ENCODE peak calls at places on chromosomes 12 and 14, in eight cellular contexts. One of them, this sample, is unnamed.

GRCh38 chr12:52741378-52742195 is 35.6 kb downstream of the KRT76 start:
- DNase-seq in HCT116: peak; percentile 4
- DNase-seq in HepG2: peak; percentile 24
- DNase-seq in H1: peak; percentile 90
- DNase-seq in endothelial cell of umbilical vein: peak; percentile 39
- DNase-seq in SK-N-SH: no peak
- DNase-seq in GM12878: no peak
- DNase-seq in K562: peak; percentile 37
- DNase-seq in this sample: peak; percentile 18

GRCh38 chr14:33629721-33630287 is 321.1 kb downstream of the EGLN3 start:
- DNase-seq in HCT116: no peak
- DNase-seq in HepG2: no peak
- DNase-seq in H1: no peak
- DNase-seq in endothelial cell of umbilical vein: no peak
- DNase-seq in SK-N-SH: no peak
- DNase-seq in GM12878: no peak
- DNase-seq in K562: no peak
- DNase-seq in this sample: no peak

GRCh38 chr12:109163150-109163549 is 46.8 kb downstream of the ACACB start:
- DNase-seq in HCT116: no peak
- DNase-seq in HepG2: no peak
- DNase-seq in H1: no peak
- DNase-seq in endothelial cell of umbilical vein: no peak
- DNase-seq in SK-N-SH: no peak
- DNase-seq in GM12878: no peak
- DNase-seq in K562: no peak
- DNase-seq in this sample: no peak

GRCh38 chr12:27101290-27101689 is 18.9 kb upstream of the C12orf71 start:
- DNase-seq in HCT116: no peak
- DNase-seq in HepG2: no peak
- DNase-seq in H1: no peak
- DNase-seq in endothelial cell of umbilical vein: peak; percentile 28
- DNase-seq in SK-N-SH: no peak
- DNase-seq in GM12878: no peak
- DNase-seq in K562: no peak
- DNase-seq in this sample: no peak

GRCh38 chr14:72924332-72924731 is 1.9 kb upstream of the DCAF4 start:
- DNase-seq in HCT116: no peak
- DNase-seq in HepG2: peak; percentile 43
- DNase-seq in H1: no peak
- DNase-seq in endothelial cell of umbilical vein: no peak
- DNase-seq in SK-N-SH: peak; percentile 40
- DNase-seq in GM12878: no peak
- DNase-seq in K562: peak; percentile 25
- DNase-seq in this sample: no peak

GRCh38 chr14:88553886-88554457 is 835 bp downstream of the PTPN21 start:
- DNase-seq in HCT116: no peak
- DNase-seq in HepG2: no peak
- DNase-seq in H1: no peak
- DNase-seq in endothelial cell of umbilical vein: peak; percentile 57
- DNase-seq in SK-N-SH: no peak
- DNase-seq in GM12878: no peak
- DNase-seq in K562: no peak
- DNase-seq in this sample: no peak

GRCh38 chr12:93982847-93983315 is 165.5 kb upstream of the PLXNC1 start:
- DNase-seq in HCT116: no peak
- DNase-seq in HepG2: no peak
- DNase-seq in H1: no peak
- DNase-seq in endothelial cell of umbilical vein: no peak
- DNase-seq in SK-N-SH: no peak
- DNase-seq in GM12878: no peak
- DNase-seq in K562: no peak
- DNase-seq in this sample: no peak

GRCh38 chr14:28344381-28344780 is 422.2 kb upstream of the FOXG1 start:
- DNase-seq in HCT116: no peak
- DNase-seq in HepG2: no peak
- DNase-seq in H1: no peak
- DNase-seq in endothelial cell of umbilical vein: peak; percentile 28
- DNase-seq in SK-N-SH: no peak
- DNase-seq in GM12878: no peak
- DNase-seq in K562: no peak
- DNase-seq in this sample: no peak

GRCh38 chr12:2168808-2169207 is 116.0 kb downstream of the CACNA1C start:
- DNase-seq in HCT116: peak; percentile 32
- DNase-seq in HepG2: peak; percentile 81
- DNase-seq in H1: no peak
- DNase-seq in endothelial cell of umbilical vein: no peak
- DNase-seq in SK-N-SH: no peak
- DNase-seq in GM12878: no peak
- DNase-seq in K562: no peak
- DNase-seq in this sample: no peak

GRCh38 chr14:58171090-58171489 is 19.1 kb upstream of the ARMH4 start:
- DNase-seq in HCT116: peak; percentile 83
- DNase-seq in HepG2: peak; percentile 79
- DNase-seq in H1: peak; percentile 85
- DNase-seq in endothelial cell of umbilical vein: peak; percentile 71
- DNase-seq in SK-N-SH: peak; percentile 70
- DNase-seq in GM12878: peak; percentile 42
- DNase-seq in K562: peak; percentile 95
- DNase-seq in this sample: peak; percentile 57

GRCh38 chr12:86837246-86837645 is 581.1 kb upstream of the MGAT4C start:
- DNase-seq in HCT116: no peak
- DNase-seq in HepG2: no peak
- DNase-seq in H1: no peak
- DNase-seq in endothelial cell of umbilical vein: no peak
- DNase-seq in SK-N-SH: no peak
- DNase-seq in GM12878: no peak
- DNase-seq in K562: no peak
- DNase-seq in this sample: no peak

GRCh38 chr14:102046337-102047278 is 40.2 kb downstream of the HSP90AA1 start:
- DNase-seq in HCT116: peak; percentile 82
- DNase-seq in HepG2: peak; percentile 70
- DNase-seq in H1: peak; percentile 81
- DNase-seq in endothelial cell of umbilical vein: peak; percentile 15
- DNase-seq in SK-N-SH: peak; percentile 85
- DNase-seq in GM12878: no peak
- DNase-seq in K562: peak; percentile 74
- DNase-seq in this sample: no peak

GRCh38 chr12:5458229-5459050 is 26.5 kb downstream of the NTF3 start:
- DNase-seq in HCT116: no peak
- DNase-seq in HepG2: no peak
- DNase-seq in H1: no peak
- DNase-seq in endothelial cell of umbilical vein: no peak
- DNase-seq in SK-N-SH: no peak
- DNase-seq in GM12878: no peak
- DNase-seq in K562: no peak
- DNase-seq in this sample: no peak

GRCh38 chr12:20459920-20460319 is 91.6 kb downstream of the PDE3A start:
- DNase-seq in HCT116: no peak
- DNase-seq in HepG2: no peak
- DNase-seq in H1: no peak
- DNase-seq in endothelial cell of umbilical vein: no peak
- DNase-seq in SK-N-SH: no peak
- DNase-seq in GM12878: no peak
- DNase-seq in K562: no peak
- DNase-seq in this sample: no peak

GRCh38 chr12:132719141-132719953 is 8.7 kb downstream of the PGAM5 start:
- DNase-seq in HCT116: no peak
- DNase-seq in HepG2: no peak
- DNase-seq in H1: no peak
- DNase-seq in endothelial cell of umbilical vein: no peak
- DNase-seq in SK-N-SH: no peak
- DNase-seq in GM12878: no peak
- DNase-seq in K562: no peak
- DNase-seq in this sample: no peak

GRCh38 chr12:43111608-43112007 is 440.4 kb downstream of the ADAMTS20 start:
- DNase-seq in HCT116: no peak
- DNase-seq in HepG2: no peak
- DNase-seq in H1: no peak
- DNase-seq in endothelial cell of umbilical vein: no peak
- DNase-seq in SK-N-SH: no peak
- DNase-seq in GM12878: peak; percentile 4
- DNase-seq in K562: no peak
- DNase-seq in this sample: no peak

GRCh38 chr12:43114316-43114715 is 437.7 kb downstream of the ADAMTS20 start:
- DNase-seq in HCT116: no peak
- DNase-seq in HepG2: no peak
- DNase-seq in H1: no peak
- DNase-seq in endothelial cell of umbilical vein: no peak
- DNase-seq in SK-N-SH: no peak
- DNase-seq in GM12878: no peak
- DNase-seq in K562: no peak
- DNase-seq in this sample: no peak

GRCh38 chr12:43113616-43114015 is 438.4 kb downstream of the ADAMTS20 start:
- DNase-seq in HCT116: no peak
- DNase-seq in HepG2: no peak
- DNase-seq in H1: no peak
- DNase-seq in endothelial cell of umbilical vein: no peak
- DNase-seq in SK-N-SH: no peak
- DNase-seq in GM12878: no peak
- DNase-seq in K562: no peak
- DNase-seq in this sample: no peak

GRCh38 chr12:43112101-43112661 is 439.8 kb downstream of the ADAMTS20 start:
- DNase-seq in HCT116: no peak
- DNase-seq in HepG2: no peak
- DNase-seq in H1: no peak
- DNase-seq in endothelial cell of umbilical vein: no peak
- DNase-seq in SK-N-SH: peak; percentile 15
- DNase-seq in GM12878: no peak
- DNase-seq in K562: no peak
- DNase-seq in this sample: no peak

DNA sequence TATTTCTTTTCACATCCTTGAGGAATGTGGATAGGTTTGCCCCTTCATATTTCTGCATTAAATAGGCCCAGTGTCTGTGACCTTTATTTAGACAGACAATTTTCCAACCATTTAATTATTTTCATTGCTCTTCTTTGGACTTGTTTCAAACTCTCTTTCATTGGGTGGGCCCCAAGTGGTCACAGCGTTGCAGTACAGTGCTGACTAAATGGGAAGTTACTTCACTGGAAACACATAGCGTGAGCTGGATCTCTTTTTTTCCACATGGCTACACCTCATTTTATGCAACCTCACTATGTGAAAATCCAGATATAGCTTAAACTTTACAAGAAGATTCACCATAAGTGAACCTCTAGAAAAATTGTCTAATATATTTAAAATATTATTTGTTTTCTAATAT is 438.9 kb downstream of the ADAMTS20 start:
- DNase-seq in HCT116: no peak
- DNase-seq in HepG2: no peak
- DNase-seq in H1: no peak
- DNase-seq in endothelial cell of umbilical vein: no peak
- DNase-seq in SK-N-SH: peak; percentile 1
- DNase-seq in GM12878: no peak
- DNase-seq in K562: no peak
- DNase-seq in this sample: no peak
- TF ChIP-seq POLR2AphosphoS5 in HCT116: no peak
- TF ChIP-seq POLR2AphosphoS5 in HepG2: no peak
- TF ChIP-seq POLR2AphosphoS5 in H1: no peak
- TF ChIP-seq POLR2AphosphoS5 in endothelial cell of umbilical vein: no peak
- TF ChIP-seq POLR2AphosphoS5 in SK-N-SH: no peak
- TF ChIP-seq POLR2AphosphoS5 in GM12878: no peak
- TF ChIP-seq POLR2AphosphoS5 in K562: no peak
- TF ChIP-seq POLR2AphosphoS5 in this sample: no peak

DNA sequence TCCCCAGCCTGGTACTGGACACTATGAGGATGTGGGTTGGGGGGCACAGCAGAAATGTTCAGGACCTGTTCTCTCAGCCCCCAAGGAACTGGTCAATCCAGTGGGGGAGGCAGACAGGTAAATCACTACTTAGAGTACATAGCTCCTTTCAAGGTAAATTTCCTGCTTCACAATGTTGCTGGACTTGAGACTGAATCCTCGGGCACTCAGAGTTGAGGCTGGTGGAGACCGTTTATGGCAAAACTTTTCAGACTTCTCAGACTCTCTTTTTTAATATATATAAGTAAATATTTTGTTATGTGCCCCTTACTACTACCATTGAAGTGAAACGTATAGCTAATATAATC is 483 bp upstream of the SERPINA10 start:
- DNase-seq in HCT116: no peak
- DNase-seq in HepG2: no peak
- DNase-seq in H1: no peak
- DNase-seq in endothelial cell of umbilical vein: no peak
- DNase-seq in SK-N-SH: no peak
- DNase-seq in GM12878: no peak
- DNase-seq in K562: no peak
- DNase-seq in this sample: no peak
- H3K9ac ChIP-seq in HCT116: no peak overlapping the region
- H3K9ac ChIP-seq in HepG2: peak overlapping the region; percentile 68
- H3K9ac ChIP-seq in H1: no peak overlapping the region
- H3K9ac ChIP-seq in endothelial cell of umbilical vein: no peak overlapping the region
- H3K9ac ChIP-seq in SK-N-SH: no peak overlapping the region
- H3K9ac ChIP-seq in GM12878: no peak overlapping the region
- H3K9ac ChIP-seq in K562: no peak overlapping the region
- H3K9ac ChIP-seq in this sample: no peak overlapping the region

GRCh38 chr12:54879132-54879531 is 24.8 kb downstream of the MUCL1 start:
- DNase-seq in HCT116: no peak
- DNase-seq in HepG2: no peak
- DNase-seq in H1: no peak
- DNase-seq in endothelial cell of umbilical vein: no peak
- DNase-seq in SK-N-SH: no peak
- DNase-seq in GM12878: no peak
- DNase-seq in K562: no peak
- DNase-seq in this sample: peak; percentile 28
- TF ChIP-seq POLR2AphosphoS5 in HCT116: no peak
- TF ChIP-seq POLR2AphosphoS5 in HepG2: no peak
- TF ChIP-seq POLR2AphosphoS5 in H1: no peak
- TF ChIP-seq POLR2AphosphoS5 in endothelial cell of umbilical vein: no peak
- TF ChIP-seq POLR2AphosphoS5 in SK-N-SH: no peak
- TF ChIP-seq POLR2AphosphoS5 in GM12878: no peak
- TF ChIP-seq POLR2AphosphoS5 in K562: no peak
- TF ChIP-seq POLR2AphosphoS5 in this sample: no peak

GRCh38 chr12:201361-201760 is 12.6 kb downstream of the SLC6A12 start:
- DNase-seq in HCT116: no peak
- DNase-seq in HepG2: no peak
- DNase-seq in H1: no peak
- DNase-seq in endothelial cell of umbilical vein: no peak
- DNase-seq in SK-N-SH: no peak
- DNase-seq in GM12878: no peak
- DNase-seq in K562: no peak
- DNase-seq in this sample: no peak

GRCh38 chr12:196436-196835 is 17.5 kb downstream of the SLC6A12 start:
- DNase-seq in HCT116: no peak
- DNase-seq in HepG2: no peak
- DNase-seq in H1: no peak
- DNase-seq in endothelial cell of umbilical vein: no peak
- DNase-seq in SK-N-SH: no peak
- DNase-seq in GM12878: no peak
- DNase-seq in K562: no peak
- DNase-seq in this sample: no peak

GRCh38 chr12:197911-198695 is 15.9 kb downstream of the SLC6A12 start:
- DNase-seq in HCT116: no peak
- DNase-seq in HepG2: no peak
- DNase-seq in H1: no peak
- DNase-seq in endothelial cell of umbilical vein: no peak
- DNase-seq in SK-N-SH: no peak
- DNase-seq in GM12878: no peak
- DNase-seq in K562: no peak
- DNase-seq in this sample: no peak

GRCh38 chr12:197347-197746 is 16.6 kb downstream of the SLC6A12 start:
- DNase-seq in HCT116: no peak
- DNase-seq in HepG2: no peak
- DNase-seq in H1: no peak
- DNase-seq in endothelial cell of umbilical vein: no peak
- DNase-seq in SK-N-SH: no peak
- DNase-seq in GM12878: no peak
- DNase-seq in K562: no peak
- DNase-seq in this sample: no peak

GRCh38 chr12:198708-199107 is 15.2 kb downstream of the SLC6A12 start:
- DNase-seq in HCT116: no peak
- DNase-seq in HepG2: no peak
- DNase-seq in H1: no peak
- DNase-seq in endothelial cell of umbilical vein: no peak
- DNase-seq in SK-N-SH: no peak
- DNase-seq in GM12878: no peak
- DNase-seq in K562: no peak
- DNase-seq in this sample: no peak
- H3K9ac ChIP-seq in HCT116: no peak overlapping the region
- H3K9ac ChIP-seq in HepG2: no peak overlapping the region
- H3K9ac ChIP-seq in H1: no peak overlapping the region
- H3K9ac ChIP-seq in endothelial cell of umbilical vein: no peak overlapping the region
- H3K9ac ChIP-seq in SK-N-SH: no peak overlapping the region
- H3K9ac ChIP-seq in GM12878: no peak overlapping the region
- H3K9ac ChIP-seq in K562: no peak overlapping the region
- H3K9ac ChIP-seq in this sample: no peak overlapping the region

This sample was measured in SK-N-MC.